ENCODE peak calls at places on chromosomes 16 and 17, in ten cellular contexts. One of them, this sample, is unnamed.

GRCh38 chr16:10983175-10983558 is 38.8 kb downstream of the CLEC16A start:
- ATAC-seq in naive B cell: no peak
- ATAC-seq in stimulated activated naive CD8-positive, alpha-beta T cell treated with anti-CD3 and anti-CD28 coated beads, Interleukin-15, Interleukin-2, amounts not matched to agents 100 U/mL and 50 U/mL, for 24 hours: no peak
- ATAC-seq in sciatic nerve: no peak
- ATAC-seq in activated T-helper 17 cell treated with anti-CD3 and anti-CD28 coated beads, Interleukin-2, amount 50 U/mL, for 72 hours: peak
- ATAC-seq in CD4-positive, CD25-positive, alpha-beta regulatory T cell: peak
- ATAC-seq in left ventricle myocardium superior: no peak
- ATAC-seq in heart right ventricle: no peak
- ATAC-seq in naive thymus-derived CD8-positive, alpha-beta T cell: no peak
- ATAC-seq in A549: peak
- ATAC-seq in this sample: peak

GRCh38 chr16:22291860-22292692 is 5.1 kb upstream of the POLR3E start:
- ATAC-seq in naive B cell: no peak
- ATAC-seq in stimulated activated naive CD8-positive, alpha-beta T cell treated with anti-CD3 and anti-CD28 coated beads, Interleukin-15, Interleukin-2, amounts not matched to agents 100 U/mL and 50 U/mL, for 24 hours: no peak
- ATAC-seq in sciatic nerve: no peak
- ATAC-seq in activated T-helper 17 cell treated with anti-CD3 and anti-CD28 coated beads, Interleukin-2, amount 50 U/mL, for 72 hours: no peak
- ATAC-seq in CD4-positive, CD25-positive, alpha-beta regulatory T cell: no peak
- ATAC-seq in left ventricle myocardium superior: no peak
- ATAC-seq in heart right ventricle: no peak
- ATAC-seq in naive thymus-derived CD8-positive, alpha-beta T cell: no peak
- ATAC-seq in A549: no peak
- ATAC-seq in this sample: no peak

GRCh38 chr17:63954402-63955063 is 18.2 kb downstream of the SCN4A start:
- ATAC-seq in naive B cell: peak
- ATAC-seq in stimulated activated naive CD8-positive, alpha-beta T cell treated with anti-CD3 and anti-CD28 coated beads, Interleukin-15, Interleukin-2, amounts not matched to agents 100 U/mL and 50 U/mL, for 24 hours: peak
- ATAC-seq in sciatic nerve: no peak
- ATAC-seq in activated T-helper 17 cell treated with anti-CD3 and anti-CD28 coated beads, Interleukin-2, amount 50 U/mL, for 72 hours: peak
- ATAC-seq in CD4-positive, CD25-positive, alpha-beta regulatory T cell: peak
- ATAC-seq in left ventricle myocardium superior: peak
- ATAC-seq in heart right ventricle: peak
- ATAC-seq in naive thymus-derived CD8-positive, alpha-beta T cell: peak
- ATAC-seq in A549: peak
- ATAC-seq in this sample: peak

GRCh38 chr17:67211742-67212141 is 33.3 kb downstream of the HELZ start:
- ATAC-seq in naive B cell: no peak
- ATAC-seq in stimulated activated naive CD8-positive, alpha-beta T cell treated with anti-CD3 and anti-CD28 coated beads, Interleukin-15, Interleukin-2, amounts not matched to agents 100 U/mL and 50 U/mL, for 24 hours: no peak
- ATAC-seq in sciatic nerve: no peak
- ATAC-seq in activated T-helper 17 cell treated with anti-CD3 and anti-CD28 coated beads, Interleukin-2, amount 50 U/mL, for 72 hours: no peak
- ATAC-seq in CD4-positive, CD25-positive, alpha-beta regulatory T cell: no peak
- ATAC-seq in left ventricle myocardium superior: no peak
- ATAC-seq in heart right ventricle: no peak
- ATAC-seq in naive thymus-derived CD8-positive, alpha-beta T cell: no peak
- ATAC-seq in A549: no peak
- ATAC-seq in this sample: no peak

GRCh38 chr17:55549140-55549539 is 37.9 kb upstream of the SMIM36 start:
- ATAC-seq in naive B cell: no peak
- ATAC-seq in stimulated activated naive CD8-positive, alpha-beta T cell treated with anti-CD3 and anti-CD28 coated beads, Interleukin-15, Interleukin-2, amounts not matched to agents 100 U/mL and 50 U/mL, for 24 hours: no peak
- ATAC-seq in sciatic nerve: peak
- ATAC-seq in activated T-helper 17 cell treated with anti-CD3 and anti-CD28 coated beads, Interleukin-2, amount 50 U/mL, for 72 hours: no peak
- ATAC-seq in CD4-positive, CD25-positive, alpha-beta regulatory T cell: no peak
- ATAC-seq in left ventricle myocardium superior: peak
- ATAC-seq in heart right ventricle: no peak
- ATAC-seq in naive thymus-derived CD8-positive, alpha-beta T cell: no peak
- ATAC-seq in A549: peak
- ATAC-seq in this sample: no peak

GRCh38 chr16:52451971-52452421 is 94.9 kb downstream of the TOX3 start:
- ATAC-seq in naive B cell: no peak
- ATAC-seq in stimulated activated naive CD8-positive, alpha-beta T cell treated with anti-CD3 and anti-CD28 coated beads, Interleukin-15, Interleukin-2, amounts not matched to agents 100 U/mL and 50 U/mL, for 24 hours: no peak
- ATAC-seq in sciatic nerve: no peak
- ATAC-seq in activated T-helper 17 cell treated with anti-CD3 and anti-CD28 coated beads, Interleukin-2, amount 50 U/mL, for 72 hours: no peak
- ATAC-seq in CD4-positive, CD25-positive, alpha-beta regulatory T cell: no peak
- ATAC-seq in left ventricle myocardium superior: no peak
- ATAC-seq in heart right ventricle: no peak
- ATAC-seq in naive thymus-derived CD8-positive, alpha-beta T cell: no peak
- ATAC-seq in A549: no peak
- ATAC-seq in this sample: no peak

GRCh38 chr16:5065813-5066212 is at the start of gene C16orf89:
- ATAC-seq in naive B cell: no peak
- ATAC-seq in stimulated activated naive CD8-positive, alpha-beta T cell treated with anti-CD3 and anti-CD28 coated beads, Interleukin-15, Interleukin-2, amounts not matched to agents 100 U/mL and 50 U/mL, for 24 hours: no peak
- ATAC-seq in sciatic nerve: peak
- ATAC-seq in activated T-helper 17 cell treated with anti-CD3 and anti-CD28 coated beads, Interleukin-2, amount 50 U/mL, for 72 hours: no peak
- ATAC-seq in CD4-positive, CD25-positive, alpha-beta regulatory T cell: no peak
- ATAC-seq in left ventricle myocardium superior: peak
- ATAC-seq in heart right ventricle: peak
- ATAC-seq in naive thymus-derived CD8-positive, alpha-beta T cell: no peak
- ATAC-seq in A549: peak
- ATAC-seq in this sample: no peak

GRCh38 chr16:87201052-87201451 is 116.1 kb downstream of the C16orf95 start:
- ATAC-seq in naive B cell: no peak
- ATAC-seq in stimulated activated naive CD8-positive, alpha-beta T cell treated with anti-CD3 and anti-CD28 coated beads, Interleukin-15, Interleukin-2, amounts not matched to agents 100 U/mL and 50 U/mL, for 24 hours: no peak
- ATAC-seq in sciatic nerve: peak
- ATAC-seq in activated T-helper 17 cell treated with anti-CD3 and anti-CD28 coated beads, Interleukin-2, amount 50 U/mL, for 72 hours: no peak
- ATAC-seq in CD4-positive, CD25-positive, alpha-beta regulatory T cell: no peak
- ATAC-seq in left ventricle myocardium superior: peak
- ATAC-seq in heart right ventricle: peak
- ATAC-seq in naive thymus-derived CD8-positive, alpha-beta T cell: no peak
- ATAC-seq in A549: peak
- ATAC-seq in this sample: no peak

GRCh38 chr16:4026854-4027253 is 89.4 kb downstream of the ADCY9 start:
- ATAC-seq in naive B cell: no peak
- ATAC-seq in stimulated activated naive CD8-positive, alpha-beta T cell treated with anti-CD3 and anti-CD28 coated beads, Interleukin-15, Interleukin-2, amounts not matched to agents 100 U/mL and 50 U/mL, for 24 hours: no peak
- ATAC-seq in sciatic nerve: no peak
- ATAC-seq in activated T-helper 17 cell treated with anti-CD3 and anti-CD28 coated beads, Interleukin-2, amount 50 U/mL, for 72 hours: no peak
- ATAC-seq in CD4-positive, CD25-positive, alpha-beta regulatory T cell: no peak
- ATAC-seq in left ventricle myocardium superior: no peak
- ATAC-seq in heart right ventricle: no peak
- ATAC-seq in naive thymus-derived CD8-positive, alpha-beta T cell: no peak
- ATAC-seq in A549: no peak
- ATAC-seq in this sample: no peak

GRCh38 chr17:81967533-81968395 is 6.8 kb upstream of the NOTUM start:
- ATAC-seq in naive B cell: peak
- ATAC-seq in stimulated activated naive CD8-positive, alpha-beta T cell treated with anti-CD3 and anti-CD28 coated beads, Interleukin-15, Interleukin-2, amounts not matched to agents 100 U/mL and 50 U/mL, for 24 hours: peak
- ATAC-seq in sciatic nerve: peak
- ATAC-seq in activated T-helper 17 cell treated with anti-CD3 and anti-CD28 coated beads, Interleukin-2, amount 50 U/mL, for 72 hours: peak
- ATAC-seq in CD4-positive, CD25-positive, alpha-beta regulatory T cell: peak
- ATAC-seq in left ventricle myocardium superior: peak
- ATAC-seq in heart right ventricle: peak
- ATAC-seq in naive thymus-derived CD8-positive, alpha-beta T cell: peak
- ATAC-seq in A549: peak
- ATAC-seq in this sample: peak

GRCh38 chr17:80477647-80478478 is 1.5 kb upstream of the NPTX1 start:
- ATAC-seq in naive B cell: peak
- ATAC-seq in stimulated activated naive CD8-positive, alpha-beta T cell treated with anti-CD3 and anti-CD28 coated beads, Interleukin-15, Interleukin-2, amounts not matched to agents 100 U/mL and 50 U/mL, for 24 hours: peak
- ATAC-seq in sciatic nerve: peak
- ATAC-seq in activated T-helper 17 cell treated with anti-CD3 and anti-CD28 coated beads, Interleukin-2, amount 50 U/mL, for 72 hours: no peak
- ATAC-seq in CD4-positive, CD25-positive, alpha-beta regulatory T cell: no peak
- ATAC-seq in left ventricle myocardium superior: peak
- ATAC-seq in heart right ventricle: no peak
- ATAC-seq in naive thymus-derived CD8-positive, alpha-beta T cell: peak
- ATAC-seq in A549: peak
- ATAC-seq in this sample: no peak

GRCh38 chr17:57203076-57203475 is 53.2 kb upstream of the MSI2 start:
- ATAC-seq in naive B cell: no peak
- ATAC-seq in stimulated activated naive CD8-positive, alpha-beta T cell treated with anti-CD3 and anti-CD28 coated beads, Interleukin-15, Interleukin-2, amounts not matched to agents 100 U/mL and 50 U/mL, for 24 hours: no peak
- ATAC-seq in sciatic nerve: no peak
- ATAC-seq in activated T-helper 17 cell treated with anti-CD3 and anti-CD28 coated beads, Interleukin-2, amount 50 U/mL, for 72 hours: no peak
- ATAC-seq in CD4-positive, CD25-positive, alpha-beta regulatory T cell: no peak
- ATAC-seq in left ventricle myocardium superior: no peak
- ATAC-seq in heart right ventricle: no peak
- ATAC-seq in naive thymus-derived CD8-positive, alpha-beta T cell: no peak
- ATAC-seq in A549: no peak
- ATAC-seq in this sample: no peak

GRCh38 chr16:70646260-70647241 is at the start of gene IL34:
- ATAC-seq in naive B cell: no peak
- ATAC-seq in stimulated activated naive CD8-positive, alpha-beta T cell treated with anti-CD3 and anti-CD28 coated beads, Interleukin-15, Interleukin-2, amounts not matched to agents 100 U/mL and 50 U/mL, for 24 hours: no peak
- ATAC-seq in sciatic nerve: peak
- ATAC-seq in activated T-helper 17 cell treated with anti-CD3 and anti-CD28 coated beads, Interleukin-2, amount 50 U/mL, for 72 hours: no peak
- ATAC-seq in CD4-positive, CD25-positive, alpha-beta regulatory T cell: no peak
- ATAC-seq in left ventricle myocardium superior: peak
- ATAC-seq in heart right ventricle: peak
- ATAC-seq in naive thymus-derived CD8-positive, alpha-beta T cell: no peak
- ATAC-seq in A549: peak
- ATAC-seq in this sample: no peak

GRCh38 chr16:84953051-84953746 is 58.1 kb downstream of the ZDHHC7 start:
- ATAC-seq in naive B cell: no peak
- ATAC-seq in stimulated activated naive CD8-positive, alpha-beta T cell treated with anti-CD3 and anti-CD28 coated beads, Interleukin-15, Interleukin-2, amounts not matched to agents 100 U/mL and 50 U/mL, for 24 hours: no peak
- ATAC-seq in sciatic nerve: peak
- ATAC-seq in activated T-helper 17 cell treated with anti-CD3 and anti-CD28 coated beads, Interleukin-2, amount 50 U/mL, for 72 hours: no peak
- ATAC-seq in CD4-positive, CD25-positive, alpha-beta regulatory T cell: no peak
- ATAC-seq in left ventricle myocardium superior: peak
- ATAC-seq in heart right ventricle: peak
- ATAC-seq in naive thymus-derived CD8-positive, alpha-beta T cell: no peak
- ATAC-seq in A549: no peak
- ATAC-seq in this sample: no peak

GRCh38 chr17:8153550-8153956 is 1.3 kb upstream of the PER1 start:
- ATAC-seq in naive B cell: no peak
- ATAC-seq in stimulated activated naive CD8-positive, alpha-beta T cell treated with anti-CD3 and anti-CD28 coated beads, Interleukin-15, Interleukin-2, amounts not matched to agents 100 U/mL and 50 U/mL, for 24 hours: peak
- ATAC-seq in sciatic nerve: peak
- ATAC-seq in activated T-helper 17 cell treated with anti-CD3 and anti-CD28 coated beads, Interleukin-2, amount 50 U/mL, for 72 hours: peak
- ATAC-seq in CD4-positive, CD25-positive, alpha-beta regulatory T cell: no peak
- ATAC-seq in left ventricle myocardium superior: peak
- ATAC-seq in heart right ventricle: peak
- ATAC-seq in naive thymus-derived CD8-positive, alpha-beta T cell: no peak
- ATAC-seq in A549: peak
- ATAC-seq in this sample: no peak

GRCh38 chr16:83973581-83974385 is 5.7 kb downstream of the NECAB2 start:
- ATAC-seq in naive B cell: no peak
- ATAC-seq in stimulated activated naive CD8-positive, alpha-beta T cell treated with anti-CD3 and anti-CD28 coated beads, Interleukin-15, Interleukin-2, amounts not matched to agents 100 U/mL and 50 U/mL, for 24 hours: peak
- ATAC-seq in sciatic nerve: no peak
- ATAC-seq in activated T-helper 17 cell treated with anti-CD3 and anti-CD28 coated beads, Interleukin-2, amount 50 U/mL, for 72 hours: no peak
- ATAC-seq in CD4-positive, CD25-positive, alpha-beta regulatory T cell: no peak
- ATAC-seq in left ventricle myocardium superior: no peak
- ATAC-seq in heart right ventricle: no peak
- ATAC-seq in naive thymus-derived CD8-positive, alpha-beta T cell: no peak
- ATAC-seq in A549: no peak
- ATAC-seq in this sample: no peak

GRCh38 chr16:84368327-84368996 is at the start of gene ATP2C2:
- ATAC-seq in naive B cell: no peak
- ATAC-seq in stimulated activated naive CD8-positive, alpha-beta T cell treated with anti-CD3 and anti-CD28 coated beads, Interleukin-15, Interleukin-2, amounts not matched to agents 100 U/mL and 50 U/mL, for 24 hours: no peak
- ATAC-seq in sciatic nerve: no peak
- ATAC-seq in activated T-helper 17 cell treated with anti-CD3 and anti-CD28 coated beads, Interleukin-2, amount 50 U/mL, for 72 hours: no peak
- ATAC-seq in CD4-positive, CD25-positive, alpha-beta regulatory T cell: no peak
- ATAC-seq in left ventricle myocardium superior: no peak
- ATAC-seq in heart right ventricle: no peak
- ATAC-seq in naive thymus-derived CD8-positive, alpha-beta T cell: no peak
- ATAC-seq in A549: peak
- ATAC-seq in this sample: no peak

GRCh38 chr17:77324227-77324626 is 183.5 kb downstream of the SEC14L1 start:
- ATAC-seq in naive B cell: no peak
- ATAC-seq in stimulated activated naive CD8-positive, alpha-beta T cell treated with anti-CD3 and anti-CD28 coated beads, Interleukin-15, Interleukin-2, amounts not matched to agents 100 U/mL and 50 U/mL, for 24 hours: no peak
- ATAC-seq in sciatic nerve: no peak
- ATAC-seq in activated T-helper 17 cell treated with anti-CD3 and anti-CD28 coated beads, Interleukin-2, amount 50 U/mL, for 72 hours: no peak
- ATAC-seq in CD4-positive, CD25-positive, alpha-beta regulatory T cell: no peak
- ATAC-seq in left ventricle myocardium superior: no peak
- ATAC-seq in heart right ventricle: no peak
- ATAC-seq in naive thymus-derived CD8-positive, alpha-beta T cell: no peak
- ATAC-seq in A549: no peak
- ATAC-seq in this sample: no peak

GRCh38 chr17:29723283-29724047 is 100.8 kb upstream of the CORO6 start:
- ATAC-seq in naive B cell: peak
- ATAC-seq in stimulated activated naive CD8-positive, alpha-beta T cell treated with anti-CD3 and anti-CD28 coated beads, Interleukin-15, Interleukin-2, amounts not matched to agents 100 U/mL and 50 U/mL, for 24 hours: peak
- ATAC-seq in sciatic nerve: no peak
- ATAC-seq in activated T-helper 17 cell treated with anti-CD3 and anti-CD28 coated beads, Interleukin-2, amount 50 U/mL, for 72 hours: peak
- ATAC-seq in CD4-positive, CD25-positive, alpha-beta regulatory T cell: peak
- ATAC-seq in left ventricle myocardium superior: peak
- ATAC-seq in heart right ventricle: no peak
- ATAC-seq in naive thymus-derived CD8-positive, alpha-beta T cell: peak
- ATAC-seq in A549: no peak
- ATAC-seq in this sample: peak

GRCh38 chr17:58517928-58518609 is 3.6 kb upstream of the MTMR4 start:
- ATAC-seq in naive B cell: peak
- ATAC-seq in stimulated activated naive CD8-positive, alpha-beta T cell treated with anti-CD3 and anti-CD28 coated beads, Interleukin-15, Interleukin-2, amounts not matched to agents 100 U/mL and 50 U/mL, for 24 hours: peak
- ATAC-seq in sciatic nerve: peak
- ATAC-seq in activated T-helper 17 cell treated with anti-CD3 and anti-CD28 coated beads, Interleukin-2, amount 50 U/mL, for 72 hours: peak
- ATAC-seq in CD4-positive, CD25-positive, alpha-beta regulatory T cell: peak
- ATAC-seq in left ventricle myocardium superior: peak
- ATAC-seq in heart right ventricle: peak
- ATAC-seq in naive thymus-derived CD8-positive, alpha-beta T cell: peak
- ATAC-seq in A549: peak
- ATAC-seq in this sample: peak

GRCh38 chr17:39096435-39097158 is 54.8 kb downstream of the PLXDC1 start:
- ATAC-seq in naive B cell: peak
- ATAC-seq in stimulated activated naive CD8-positive, alpha-beta T cell treated with anti-CD3 and anti-CD28 coated beads, Interleukin-15, Interleukin-2, amounts not matched to agents 100 U/mL and 50 U/mL, for 24 hours: no peak
- ATAC-seq in sciatic nerve: peak
- ATAC-seq in activated T-helper 17 cell treated with anti-CD3 and anti-CD28 coated beads, Interleukin-2, amount 50 U/mL, for 72 hours: peak
- ATAC-seq in CD4-positive, CD25-positive, alpha-beta regulatory T cell: peak
- ATAC-seq in left ventricle myocardium superior: peak
- ATAC-seq in heart right ventricle: peak
- ATAC-seq in naive thymus-derived CD8-positive, alpha-beta T cell: peak
- ATAC-seq in A549: no peak
- ATAC-seq in this sample: peak

GRCh38 chr17:39563476-39563875 is 44.2 kb downstream of the NEUROD2 start:
- ATAC-seq in naive B cell: no peak
- ATAC-seq in stimulated activated naive CD8-positive, alpha-beta T cell treated with anti-CD3 and anti-CD28 coated beads, Interleukin-15, Interleukin-2, amounts not matched to agents 100 U/mL and 50 U/mL, for 24 hours: no peak
- ATAC-seq in sciatic nerve: no peak
- ATAC-seq in activated T-helper 17 cell treated with anti-CD3 and anti-CD28 coated beads, Interleukin-2, amount 50 U/mL, for 72 hours: no peak
- ATAC-seq in CD4-positive, CD25-positive, alpha-beta regulatory T cell: no peak
- ATAC-seq in left ventricle myocardium superior: no peak
- ATAC-seq in heart right ventricle: no peak
- ATAC-seq in naive thymus-derived CD8-positive, alpha-beta T cell: no peak
- ATAC-seq in A549: no peak
- ATAC-seq in this sample: no peak

GRCh38 chr17:17848311-17848710 is 11.5 kb upstream of the SREBF1 start:
- ATAC-seq in naive B cell: no peak
- ATAC-seq in stimulated activated naive CD8-positive, alpha-beta T cell treated with anti-CD3 and anti-CD28 coated beads, Interleukin-15, Interleukin-2, amounts not matched to agents 100 U/mL and 50 U/mL, for 24 hours: no peak
- ATAC-seq in sciatic nerve: no peak
- ATAC-seq in activated T-helper 17 cell treated with anti-CD3 and anti-CD28 coated beads, Interleukin-2, amount 50 U/mL, for 72 hours: no peak
- ATAC-seq in CD4-positive, CD25-positive, alpha-beta regulatory T cell: no peak
- ATAC-seq in left ventricle myocardium superior: no peak
- ATAC-seq in heart right ventricle: no peak
- ATAC-seq in naive thymus-derived CD8-positive, alpha-beta T cell: no peak
- ATAC-seq in A549: no peak
- ATAC-seq in this sample: no peak

GRCh38 chr17:77454560-77455095 is 313.9 kb downstream of the SEC14L1 start:
- ATAC-seq in naive B cell: no peak
- ATAC-seq in stimulated activated naive CD8-positive, alpha-beta T cell treated with anti-CD3 and anti-CD28 coated beads, Interleukin-15, Interleukin-2, amounts not matched to agents 100 U/mL and 50 U/mL, for 24 hours: no peak
- ATAC-seq in sciatic nerve: no peak
- ATAC-seq in activated T-helper 17 cell treated with anti-CD3 and anti-CD28 coated beads, Interleukin-2, amount 50 U/mL, for 72 hours: no peak
- ATAC-seq in CD4-positive, CD25-positive, alpha-beta regulatory T cell: no peak
- ATAC-seq in left ventricle myocardium superior: no peak
- ATAC-seq in heart right ventricle: no peak
- ATAC-seq in naive thymus-derived CD8-positive, alpha-beta T cell: no peak
- ATAC-seq in A549: no peak
- ATAC-seq in this sample: no peak

GRCh38 chr16:55368205-55368604 is 44.2 kb downstream of the IRX6 start:
- ATAC-seq in naive B cell: no peak
- ATAC-seq in stimulated activated naive CD8-positive, alpha-beta T cell treated with anti-CD3 and anti-CD28 coated beads, Interleukin-15, Interleukin-2, amounts not matched to agents 100 U/mL and 50 U/mL, for 24 hours: no peak
- ATAC-seq in sciatic nerve: peak
- ATAC-seq in activated T-helper 17 cell treated with anti-CD3 and anti-CD28 coated beads, Interleukin-2, amount 50 U/mL, for 72 hours: no peak
- ATAC-seq in CD4-positive, CD25-positive, alpha-beta regulatory T cell: no peak
- ATAC-seq in left ventricle myocardium superior: no peak
- ATAC-seq in heart right ventricle: no peak
- ATAC-seq in naive thymus-derived CD8-positive, alpha-beta T cell: no peak
- ATAC-seq in A549: no peak
- ATAC-seq in this sample: no peak

GRCh38 chr17:64732336-64733006 is 70.4 kb upstream of the SMURF2 start:
- ATAC-seq in naive B cell: no peak
- ATAC-seq in stimulated activated naive CD8-positive, alpha-beta T cell treated with anti-CD3 and anti-CD28 coated beads, Interleukin-15, Interleukin-2, amounts not matched to agents 100 U/mL and 50 U/mL, for 24 hours: no peak
- ATAC-seq in sciatic nerve: peak
- ATAC-seq in activated T-helper 17 cell treated with anti-CD3 and anti-CD28 coated beads, Interleukin-2, amount 50 U/mL, for 72 hours: no peak
- ATAC-seq in CD4-positive, CD25-positive, alpha-beta regulatory T cell: no peak
- ATAC-seq in left ventricle myocardium superior: peak
- ATAC-seq in heart right ventricle: peak
- ATAC-seq in naive thymus-derived CD8-positive, alpha-beta T cell: no peak
- ATAC-seq in A549: peak
- ATAC-seq in this sample: no peak

GRCh38 chr16:30434852-30435251 is 5.0 kb upstream of the DCTPP1 start:
- ATAC-seq in naive B cell: no peak
- ATAC-seq in stimulated activated naive CD8-positive, alpha-beta T cell treated with anti-CD3 and anti-CD28 coated beads, Interleukin-15, Interleukin-2, amounts not matched to agents 100 U/mL and 50 U/mL, for 24 hours: peak
- ATAC-seq in sciatic nerve: no peak
- ATAC-seq in activated T-helper 17 cell treated with anti-CD3 and anti-CD28 coated beads, Interleukin-2, amount 50 U/mL, for 72 hours: peak
- ATAC-seq in CD4-positive, CD25-positive, alpha-beta regulatory T cell: no peak
- ATAC-seq in left ventricle myocardium superior: no peak
- ATAC-seq in heart right ventricle: no peak
- ATAC-seq in naive thymus-derived CD8-positive, alpha-beta T cell: no peak
- ATAC-seq in A549: no peak
- ATAC-seq in this sample: no peak

This sample was measured in stimulated activated memory B cell treated with anti-CD40 and anti-IgM and Interleukin-4, amounts not matched to agents 10 μg/mL and 1 μg/mL and 100 μg/mL, for 72 hours.